ENCODE peak calls at places on chromosome 16, in seven cellular contexts. One of them, this sample, is unnamed.

GRCh38 chr16:5605404-5605803 is 507.8 kb upstream of the EEF2KMT start:
- DNase-seq in upper lobe of left lung: no peak
- DNase-seq in IMR-90: no peak
- DNase-seq in prostate gland: no peak
- DNase-seq in uterus: no peak
- DNase-seq in ovary: no peak
- DNase-seq in breast epithelium: no peak
- DNase-seq in this sample: no peak

GRCh38 chr16:85586360-85587145 is 26.6 kb upstream of the GSE1 start:
- DNase-seq in upper lobe of left lung: peak; percentile 90
- DNase-seq in IMR-90: peak; percentile 70
- DNase-seq in prostate gland: no peak
- DNase-seq in uterus: no peak
- DNase-seq in ovary: peak; percentile 41
- DNase-seq in breast epithelium: no peak
- DNase-seq in this sample: no peak

GRCh38 chr16:79007614-79008013 is 592.9 kb downstream of the MAF start:
- DNase-seq in upper lobe of left lung: no peak
- DNase-seq in IMR-90: no peak
- DNase-seq in prostate gland: no peak
- DNase-seq in uterus: no peak
- DNase-seq in ovary: no peak
- DNase-seq in breast epithelium: no peak
- DNase-seq in this sample: no peak

GRCh38 chr16:69798466-69798865 is 36.3 kb downstream of the WWP2 start:
- DNase-seq in upper lobe of left lung: no peak
- DNase-seq in IMR-90: peak; percentile 6
- DNase-seq in prostate gland: no peak
- DNase-seq in uterus: no peak
- DNase-seq in ovary: no peak
- DNase-seq in breast epithelium: no peak
- DNase-seq in this sample: no peak

GRCh38 chr16:20318006-20318405 is 9.3 kb downstream of the GP2 start:
- DNase-seq in upper lobe of left lung: no peak
- DNase-seq in IMR-90: no peak
- DNase-seq in prostate gland: no peak
- DNase-seq in uterus: no peak
- DNase-seq in ovary: no peak
- DNase-seq in breast epithelium: no peak
- DNase-seq in this sample: no peak

GRCh38 chr16:56107944-56108583 is 83.2 kb upstream of the GNAO1 start:
- DNase-seq in upper lobe of left lung: no peak
- DNase-seq in IMR-90: no peak
- DNase-seq in prostate gland: no peak
- DNase-seq in uterus: no peak
- DNase-seq in ovary: no peak
- DNase-seq in breast epithelium: no peak
- DNase-seq in this sample: no peak

GRCh38 chr16:2339521-2340484 is 725 bp downstream of the ABCA3 start:
- DNase-seq in upper lobe of left lung: peak; percentile 91
- DNase-seq in IMR-90: no peak
- DNase-seq in prostate gland: peak; percentile 33
- DNase-seq in uterus: peak; percentile 43
- DNase-seq in ovary: peak; percentile 52
- DNase-seq in breast epithelium: no peak
- DNase-seq in this sample: peak; percentile 61

GRCh38 chr16:85978291-85978775 is 79.4 kb downstream of the IRF8 start:
- DNase-seq in upper lobe of left lung: peak; percentile 83
- DNase-seq in IMR-90: no peak
- DNase-seq in prostate gland: no peak
- DNase-seq in uterus: no peak
- DNase-seq in ovary: no peak
- DNase-seq in breast epithelium: no peak
- DNase-seq in this sample: no peak

GRCh38 chr16:53090591-53091507 is 36.1 kb downstream of the CHD9 start:
- DNase-seq in upper lobe of left lung: peak; percentile 39
- DNase-seq in IMR-90: peak; percentile 98
- DNase-seq in prostate gland: peak; percentile 93
- DNase-seq in uterus: peak; percentile 98
- DNase-seq in ovary: peak; percentile 97
- DNase-seq in breast epithelium: peak; percentile 96
- DNase-seq in this sample: peak; percentile 76

GRCh38 chr16:80896778-80897177 is 92.4 kb upstream of the CDYL2 start:
- DNase-seq in upper lobe of left lung: no peak
- DNase-seq in IMR-90: no peak
- DNase-seq in prostate gland: no peak
- DNase-seq in uterus: no peak
- DNase-seq in ovary: no peak
- DNase-seq in breast epithelium: no peak
- DNase-seq in this sample: no peak

GRCh38 chr16:4511441-4512082 is 27.0 kb downstream of the CDIP1 start:
- DNase-seq in upper lobe of left lung: no peak
- DNase-seq in IMR-90: peak; percentile 39
- DNase-seq in prostate gland: peak; percentile 48
- DNase-seq in uterus: no peak
- DNase-seq in ovary: no peak
- DNase-seq in breast epithelium: no peak
- DNase-seq in this sample: peak; percentile 72

GRCh38 chr16:67773569-67774456 is 32.5 kb downstream of the RANBP10 start:
- DNase-seq in upper lobe of left lung: no peak
- DNase-seq in IMR-90: peak; percentile 23
- DNase-seq in prostate gland: no peak
- DNase-seq in uterus: no peak
- DNase-seq in ovary: peak; percentile 63
- DNase-seq in breast epithelium: no peak
- DNase-seq in this sample: no peak

GRCh38 chr16:72247821-72248253 is 75.9 kb upstream of the PMFBP1 start:
- DNase-seq in upper lobe of left lung: no peak
- DNase-seq in IMR-90: peak; percentile 29
- DNase-seq in prostate gland: no peak
- DNase-seq in uterus: no peak
- DNase-seq in ovary: peak; percentile 24
- DNase-seq in breast epithelium: no peak
- DNase-seq in this sample: no peak

GRCh38 chr16:57899771-57900661 is 70.9 kb downstream of the CNGB1 start:
- DNase-seq in upper lobe of left lung: no peak
- DNase-seq in IMR-90: peak; percentile 62
- DNase-seq in prostate gland: peak; percentile 66
- DNase-seq in uterus: peak; percentile 57
- DNase-seq in ovary: peak; percentile 49
- DNase-seq in breast epithelium: peak; percentile 52
- DNase-seq in this sample: peak; percentile 68

GRCh38 chr16:84700518-84701277 is 898 bp downstream of the USP10 start:
- DNase-seq in upper lobe of left lung: no peak
- DNase-seq in IMR-90: peak; percentile 29
- DNase-seq in prostate gland: peak; percentile 15
- DNase-seq in uterus: no peak
- DNase-seq in ovary: no peak
- DNase-seq in breast epithelium: no peak
- DNase-seq in this sample: peak; percentile 64

GRCh38 chr16:23516366-23517137 is 6.3 kb upstream of the GGA2 start:
- DNase-seq in upper lobe of left lung: no peak
- DNase-seq in IMR-90: no peak
- DNase-seq in prostate gland: no peak
- DNase-seq in uterus: no peak
- DNase-seq in ovary: no peak
- DNase-seq in breast epithelium: no peak
- DNase-seq in this sample: no peak

GRCh38 chr16:2785101-2785991 is 2.0 kb downstream of the PRSS33 start:
- DNase-seq in upper lobe of left lung: peak; percentile 86
- DNase-seq in IMR-90: no peak
- DNase-seq in prostate gland: no peak
- DNase-seq in uterus: peak; percentile 13
- DNase-seq in ovary: no peak
- DNase-seq in breast epithelium: no peak
- DNase-seq in this sample: peak; percentile 53

GRCh38 chr16:9665851-9666271 is 516.4 kb downstream of the GRIN2A start:
- DNase-seq in upper lobe of left lung: no peak
- DNase-seq in IMR-90: no peak
- DNase-seq in prostate gland: no peak
- DNase-seq in uterus: no peak
- DNase-seq in ovary: no peak
- DNase-seq in breast epithelium: peak; percentile 27
- DNase-seq in this sample: no peak

GRCh38 chr16:2898831-2899563 is 12.7 kb upstream of the FLYWCH1 start:
- DNase-seq in upper lobe of left lung: no peak
- DNase-seq in IMR-90: no peak
- DNase-seq in prostate gland: no peak
- DNase-seq in uterus: no peak
- DNase-seq in ovary: no peak
- DNase-seq in breast epithelium: no peak
- DNase-seq in this sample: no peak

GRCh38 chr16:50244140-50244503 is 22.2 kb upstream of the ADCY7 start:
- DNase-seq in upper lobe of left lung: no peak
- DNase-seq in IMR-90: peak; percentile 55
- DNase-seq in prostate gland: no peak
- DNase-seq in uterus: no peak
- DNase-seq in ovary: no peak
- DNase-seq in breast epithelium: no peak
- DNase-seq in this sample: no peak

GRCh38 chr16:12927591-12927990 is 26.2 kb downstream of the SHISA9 start:
- DNase-seq in upper lobe of left lung: no peak
- DNase-seq in IMR-90: no peak
- DNase-seq in prostate gland: no peak
- DNase-seq in uterus: no peak
- DNase-seq in ovary: no peak
- DNase-seq in breast epithelium: no peak
- DNase-seq in this sample: no peak

GRCh38 chr16:30609002-30609927 is 924 bp downstream of the ZNF689 start:
- DNase-seq in upper lobe of left lung: no peak
- DNase-seq in IMR-90: peak; percentile 23
- DNase-seq in prostate gland: peak; percentile 35
- DNase-seq in uterus: peak; percentile 47
- DNase-seq in ovary: peak; percentile 66
- DNase-seq in breast epithelium: peak; percentile 29
- DNase-seq in this sample: peak; percentile 67

GRCh38 chr16:34078697-34079096 is 619.3 kb downstream of the TP53TG3F start:
- DNase-seq in upper lobe of left lung: no peak
- DNase-seq in IMR-90: peak; percentile 65
- DNase-seq in prostate gland: no peak
- DNase-seq in uterus: no peak
- DNase-seq in ovary: no peak
- DNase-seq in breast epithelium: no peak
- DNase-seq in this sample: no peak
- H3K9me3 ChIP-seq in upper lobe of left lung: peaks cover 4% of the 10 kb centered on the region
- H3K9me3 ChIP-seq in IMR-90: peaks cover 3% of the 10 kb centered on the region
- H3K9me3 ChIP-seq in prostate gland: no peaks in the 10 kb centered on the region
- H3K9me3 ChIP-seq in uterus: peaks cover 5% of the 10 kb centered on the region
- H3K9me3 ChIP-seq in ovary: no peaks in the 10 kb centered on the region
- H3K9me3 ChIP-seq in breast epithelium: peaks cover 73% of the 10 kb centered on the region
- H3K9me3 ChIP-seq in this sample: no peaks in the 10 kb centered on the region

DNA sequence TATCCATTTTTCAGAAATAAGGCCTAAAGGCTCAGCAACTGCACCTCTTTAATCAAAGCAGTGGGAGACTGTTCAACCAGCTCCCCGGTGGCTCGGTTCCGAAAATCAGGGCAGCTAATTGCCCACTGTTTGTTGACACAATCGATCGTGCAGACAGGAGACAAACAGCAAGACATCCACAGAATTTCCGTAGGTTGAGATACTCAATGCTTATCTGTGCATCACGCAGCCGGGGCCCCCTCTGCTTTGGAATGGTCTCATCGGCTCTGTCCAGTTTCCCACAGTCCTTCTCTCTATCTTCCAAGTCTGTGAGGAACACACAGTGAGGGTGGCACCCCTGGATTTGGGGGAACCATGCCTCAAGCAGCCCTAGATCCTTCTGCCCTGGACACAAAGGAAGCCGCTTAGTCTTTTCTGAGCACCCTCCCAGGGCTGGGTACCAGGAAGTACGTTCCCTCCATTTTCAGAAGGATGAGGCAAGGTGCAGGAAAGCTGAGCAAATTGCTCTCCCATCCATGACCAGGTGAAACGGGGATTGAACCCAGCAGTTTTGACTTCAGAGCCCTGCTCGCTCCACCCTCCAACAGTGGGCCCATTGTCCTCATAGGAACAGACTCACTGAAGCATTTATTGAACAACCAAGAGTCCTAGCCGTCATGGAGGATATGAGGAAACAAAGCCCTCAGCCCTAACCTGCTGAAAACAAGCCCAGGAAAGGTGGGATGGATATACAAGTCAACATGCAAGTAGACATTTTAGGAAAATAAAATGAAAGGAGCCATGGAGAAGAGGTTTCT is 70.7 kb downstream of the C16orf95 start:
- DNase-seq in upper lobe of left lung: no peak
- DNase-seq in IMR-90: no peak
- DNase-seq in prostate gland: no peak
- DNase-seq in uterus: no peak
- DNase-seq in ovary: no peak
- DNase-seq in breast epithelium: no peak
- DNase-seq in this sample: no peak
- H3K4me3 ChIP-seq in upper lobe of left lung: no peak overlapping the region
- H3K4me3 ChIP-seq in IMR-90: no peak overlapping the region
- H3K4me3 ChIP-seq in prostate gland: no peak overlapping the region
- H3K4me3 ChIP-seq in uterus: no peak overlapping the region
- H3K4me3 ChIP-seq in ovary: no peak overlapping the region
- H3K4me3 ChIP-seq in breast epithelium: no peak overlapping the region
- H3K4me3 ChIP-seq in this sample: no peak overlapping the region

GRCh38 chr16:89237733-89238132 is 20.2 kb downstream of the ZNF778 start:
- DNase-seq in upper lobe of left lung: no peak
- DNase-seq in IMR-90: no peak
- DNase-seq in prostate gland: no peak
- DNase-seq in uterus: no peak
- DNase-seq in ovary: no peak
- DNase-seq in breast epithelium: no peak
- DNase-seq in this sample: no peak

GRCh38 chr16:89243664-89244063 is 26.2 kb downstream of the ZNF778 start:
- DNase-seq in upper lobe of left lung: no peak
- DNase-seq in IMR-90: no peak
- DNase-seq in prostate gland: no peak
- DNase-seq in uterus: no peak
- DNase-seq in ovary: no peak
- DNase-seq in breast epithelium: no peak
- DNase-seq in this sample: no peak

GRCh38 chr16:89242795-89243200 is 25.3 kb downstream of the ZNF778 start:
- DNase-seq in upper lobe of left lung: no peak
- DNase-seq in IMR-90: no peak
- DNase-seq in prostate gland: no peak
- DNase-seq in uterus: no peak
- DNase-seq in ovary: no peak
- DNase-seq in breast epithelium: no peak
- DNase-seq in this sample: no peak

GRCh38 chr16:89244754-89245153 is 27.3 kb downstream of the ZNF778 start:
- DNase-seq in upper lobe of left lung: peak; percentile 72
- DNase-seq in IMR-90: no peak
- DNase-seq in prostate gland: no peak
- DNase-seq in uterus: no peak
- DNase-seq in ovary: no peak
- DNase-seq in breast epithelium: no peak
- DNase-seq in this sample: no peak

GRCh38 chr16:89241187-89242003 is 23.9 kb downstream of the ZNF778 start:
- DNase-seq in upper lobe of left lung: peak; percentile 92
- DNase-seq in IMR-90: peak; percentile 82
- DNase-seq in prostate gland: peak; percentile 46
- DNase-seq in uterus: peak; percentile 70
- DNase-seq in ovary: peak; percentile 71
- DNase-seq in breast epithelium: peak; percentile 66
- DNase-seq in this sample: peak; percentile 70
- TF ChIP-seq POLR2A in upper lobe of left lung: peak; percentile 44
- TF ChIP-seq POLR2A in IMR-90: peak; percentile 91
- TF ChIP-seq POLR2A in prostate gland: peak; percentile 61
- TF ChIP-seq POLR2A in uterus: peak; percentile 82
- TF ChIP-seq POLR2A in ovary: peak; percentile 97
- TF ChIP-seq POLR2A in breast epithelium: peak; percentile 82
- TF ChIP-seq POLR2A in this sample: peak; percentile 77

GRCh38 chr16:17666293-17666692 is 195.5 kb upstream of the XYLT1 start:
- DNase-seq in upper lobe of left lung: no peak
- DNase-seq in IMR-90: no peak
- DNase-seq in prostate gland: no peak
- DNase-seq in uterus: no peak
- DNase-seq in ovary: no peak
- DNase-seq in breast epithelium: no peak
- DNase-seq in this sample: no peak

GRCh38 chr16:17668411-17668810 is 197.7 kb upstream of the XYLT1 start:
- DNase-seq in upper lobe of left lung: no peak
- DNase-seq in IMR-90: no peak
- DNase-seq in prostate gland: no peak
- DNase-seq in uterus: no peak
- DNase-seq in ovary: no peak
- DNase-seq in breast epithelium: no peak
- DNase-seq in this sample: no peak
- H3K9me3 ChIP-seq in upper lobe of left lung: no peaks in the 10 kb centered on the region
- H3K9me3 ChIP-seq in IMR-90: no peaks in the 10 kb centered on the region
- H3K9me3 ChIP-seq in prostate gland: no peaks in the 10 kb centered on the region
- H3K9me3 ChIP-seq in uterus: no peaks in the 10 kb centered on the region
- H3K9me3 ChIP-seq in ovary: no peaks in the 10 kb centered on the region
- H3K9me3 ChIP-seq in breast epithelium: no peaks in the 10 kb centered on the region
- H3K9me3 ChIP-seq in this sample: no peaks in the 10 kb centered on the region

This sample was measured in Peyer's patch.